ENCODE peak calls at places on chromosomes 2 and 18, in nine cellular contexts. M is GM12878, H is K562, J is tibial nerve, S is heart left ventricle, T is ovary, B is uterus, C is Peyer's patch, F is A549. V is an unnamed sample.

GRCh38 chr2:45946023-45946422 is 294.5 kb downstream of the PRKCE start:
- DNase-seq in J (no peak), C (no peak), F (peak), T (no peak), B (no peak), H (no peak), S (no peak), M (no peak), V (no peak)

GRCh38 chr2:45046786-45047185 is 37.5 kb upstream of the SIX2 start:
- DNase-seq in C (no peak), F (no peak), H (no peak), J (no peak), B (no peak), M (no peak), S (no peak), T (no peak), V (no peak)

GRCh38 chr2:45990131-45990530 is 307.1 kb upstream of the EPAS1 start:
- DNase-seq in H (no peak), B (no peak), C (no peak), T (no peak), F (no peak), M (no peak), J (no peak), S (no peak), V (no peak)

GRCh38 chr18:74944676-74945075 is 264.3 kb downstream of the PTGR3 start:
- DNase-seq in C (no peak), T (no peak), B (no peak), F (peak), M (no peak), S (no peak), J (no peak), H (no peak), V (no peak)

GRCh38 chr2:1641498-1641897 is 102.8 kb downstream of the PXDN start:
- DNase-seq in F (no peak), S (no peak), M (no peak), B (no peak), H (no peak), C (no peak), J (no peak), T (no peak), V (no peak)

GRCh38 chr2:101998556-101999121 is 6.9 kb downstream of the IL1R2 start:
- DNase-seq in S (no peak), B (no peak), C (no peak), T (no peak), F (no peak), H (no peak), M (no peak), J (no peak), V (no peak)

GRCh38 chr2:189412330-189412953 is 28.8 kb upstream of the WDR75 start:
- DNase-seq in M (no peak), S (no peak), H (peak), B (peak), J (no peak), C (no peak), T (peak), F (peak), V (no peak)

GRCh38 chr2:101692037-101692436 is 5.5 kb upstream of the MAP4K4 start:
- DNase-seq in S (no peak), C (no peak), H (no peak), M (no peak), F (no peak), B (no peak), J (no peak), T (no peak), V (no peak)

GRCh38 chr18:3380384-3380961 is 69.5 kb upstream of the TGIF1 start:
- DNase-seq in T (no peak), B (no peak), S (no peak), C (no peak), J (no peak), H (peak), F (peak), M (no peak), V (no peak)

GRCh38 chr2:24885221-24886113 is 34.6 kb downstream of the ADCY3 start:
- DNase-seq in C (no peak), J (no peak), B (no peak), H (no peak), F (no peak), S (no peak), T (no peak), M (no peak), V (peak)

GRCh38 chr2:173446722-173447121 is 92.0 kb downstream of the CDCA7 start:
- DNase-seq in S (no peak), B (no peak), M (no peak), J (no peak), F (no peak), T (no peak), C (no peak), H (no peak), V (no peak)

GRCh38 chr18:78192044-78192443 is 787.6 kb upstream of the SALL3 start:
- DNase-seq in C (no peak), T (no peak), H (no peak), B (no peak), F (no peak), M (no peak), J (no peak), S (no peak), V (no peak)

GRCh38 chr18:70169747-70170146 is 35.7 kb downstream of the RTTN start:
- DNase-seq in S (no peak), B (no peak), T (no peak), M (no peak), F (no peak), J (no peak), C (no peak), H (no peak), V (no peak)

GRCh38 chr2:14747447-14747846 is 114.9 kb downstream of the LRATD1 start:
- DNase-seq in T (no peak), M (no peak), C (no peak), F (no peak), J (no peak), H (no peak), S (no peak), B (no peak), V (no peak)

GRCh38 chr18:36752929-36753865 is 75.6 kb downstream of the TPGS2 start:
- DNase-seq in B (no peak), S (no peak), H (peak), F (no peak), M (no peak), T (no peak), J (no peak), C (no peak), V (no peak)
- TF ChIP-seq CTCF in B (no peak), S (no peak), H (no peak), F (no peak), M (no peak), T (no peak), J (no peak), C (no peak), V (no peak)

DNA sequence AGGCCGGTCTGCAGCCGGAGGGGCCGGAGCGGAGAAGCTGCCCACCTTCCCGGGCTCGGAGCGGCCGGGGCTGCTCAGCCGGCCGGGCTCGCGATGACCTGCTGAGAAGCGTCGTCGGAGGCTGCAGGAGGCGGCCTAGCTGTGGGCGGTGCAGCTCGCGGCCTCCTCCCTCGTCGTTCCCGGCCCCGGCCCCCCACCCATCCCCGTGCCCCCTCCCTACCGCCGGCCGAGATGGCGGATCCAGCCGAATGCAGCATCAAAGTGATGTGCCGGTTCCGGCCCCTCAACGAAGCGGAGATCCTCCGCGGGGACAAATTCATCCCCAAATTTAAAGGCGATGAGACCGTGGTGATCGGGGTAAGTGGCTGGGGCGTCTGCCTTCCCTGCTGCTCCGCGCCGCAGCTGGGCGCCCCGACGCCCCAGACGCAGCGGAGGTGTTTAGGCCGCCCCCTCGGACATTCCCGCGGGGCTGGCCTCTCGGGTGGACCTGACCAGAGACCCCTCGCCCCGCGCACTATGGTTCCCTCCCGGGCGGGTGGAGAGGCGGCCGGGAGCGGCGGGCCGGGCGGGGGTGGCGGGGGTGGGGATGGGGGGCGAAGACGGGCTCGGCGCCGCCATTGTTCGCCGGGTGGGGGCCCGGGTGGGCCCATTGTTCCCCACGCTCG is 492 bp downstream of the KIF5C start:
- DNase-seq in J (no peak), M (no peak), C (no peak), T (no peak), B (no peak), S (no peak), F (no peak), H (no peak), V (no peak)
- H3K4me3 ChIP-seq in J (peak), M (peak), C (peak), T (peak), B (peak), S (peak), F (peak), H (no peak), V (no peak)

GRCh38 chr2:218286570-218287459 is 5.5 kb downstream of the TMBIM1 start:
- DNase-seq in B (peak), F (peak), M (peak), J (peak), T (peak), H (peak), C (peak), S (peak), V (peak)
- TF ChIP-seq POLR2A in B (peak), F (no peak), M (peak), J (peak), T (no peak), H (peak), C (peak), S (no peak), V (no peak)

DNA sequence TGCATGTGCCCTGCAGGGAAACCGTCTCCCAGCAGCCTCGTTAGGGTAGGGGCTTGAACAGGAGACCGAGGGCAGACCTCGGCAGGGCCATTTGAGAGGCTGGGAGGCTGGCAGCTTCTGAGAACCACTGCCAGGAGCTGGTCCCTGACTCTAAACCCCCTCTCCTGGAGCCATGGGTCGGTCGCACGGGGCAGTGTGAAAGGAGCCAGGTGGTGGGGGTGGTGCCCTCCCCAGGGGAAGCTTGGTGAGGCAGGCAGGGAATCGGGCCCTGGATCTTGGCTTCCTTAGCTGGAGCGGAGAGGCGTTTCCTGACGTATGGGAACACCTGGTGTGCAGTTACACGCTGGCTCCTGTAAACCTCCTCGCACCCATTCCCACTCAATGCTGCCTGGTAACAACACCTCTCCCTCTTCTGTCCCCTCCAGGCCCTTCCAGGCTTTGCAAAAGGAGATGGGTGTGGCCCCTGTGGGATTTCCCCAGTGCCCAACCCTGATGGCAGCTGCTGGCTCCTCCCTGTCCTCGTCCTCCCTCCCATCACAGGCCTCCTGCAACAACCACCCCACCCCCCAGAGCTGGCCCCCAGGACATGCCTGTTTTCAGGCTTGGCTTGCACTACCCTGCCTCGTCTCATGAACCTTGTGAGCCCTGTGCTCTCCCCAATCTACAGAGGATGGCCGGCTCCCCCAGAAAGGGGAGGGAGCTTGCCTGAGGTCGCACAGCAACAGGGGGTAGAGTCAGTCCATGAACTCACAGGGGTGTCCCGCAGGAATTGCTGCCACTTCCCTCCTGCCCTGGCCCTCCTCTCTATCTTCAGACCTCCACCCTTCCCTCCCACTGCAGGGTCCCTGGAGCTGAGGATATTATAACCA is 24.4 kb downstream of the ADRA2B start:
- DNase-seq in T (no peak), C (peak), S (no peak), J (no peak), B (no peak), H (no peak), F (no peak), M (no peak), V (peak)
- TF ChIP-seq CTCF in T (no peak), C (no peak), S (no peak), J (no peak), B (no peak), H (no peak), F (no peak), M (no peak), V (no peak)

DNA sequence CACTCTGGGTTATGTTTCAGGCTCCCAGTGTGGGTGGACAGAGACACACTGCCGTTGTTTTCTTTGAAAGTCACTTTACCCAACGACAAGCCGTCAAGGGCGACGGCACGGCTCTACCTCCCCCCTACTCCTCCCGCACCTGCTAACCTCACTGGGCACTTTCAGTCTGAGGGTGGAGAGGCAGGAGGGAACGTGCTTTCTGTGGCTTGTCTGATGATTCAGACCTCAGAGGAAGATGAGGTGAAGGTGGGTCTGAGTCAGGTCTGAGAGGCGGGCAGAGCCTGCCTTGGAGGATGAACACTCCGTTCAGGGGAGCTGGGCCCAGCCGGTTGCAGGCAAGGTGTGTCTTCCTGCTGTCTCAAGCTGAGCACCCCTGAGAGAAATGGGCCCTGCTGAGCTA is 147.7 kb upstream of the HDAC4 start:
- DNase-seq in S (no peak), B (no peak), J (no peak), C (no peak), H (no peak), M (no peak), T (no peak), F (no peak), V (no peak)
- H3K4me3 ChIP-seq in S (no peak), B (no peak), J (no peak), C (no peak), H (no peak), M (no peak), T (no peak), F (no peak), V (no peak)